ENCODE peak calls at places on chromosomes 2 and 18, in four cellular contexts. U is WTC11, T is retinal pigment epithelial cell, Q is IMR-90. D is an unnamed sample.

GRCh38 chr2:237715459-237715947 is 83.1 kb upstream of the RBM44 start:
- DNase-seq in U (no peak), T (no peak), Q (no peak), D (no peak)

GRCh38 chr2:219169950-219170654 is at the start of gene SLC23A3:
- DNase-seq in T (no peak), Q (no peak), U (no peak), D (no peak)

GRCh38 chr2:241179894-241180293 is 8.6 kb upstream of the ANO7 start:
- DNase-seq in Q (peak; percentile 36), U (no peak), T (no peak), D (no peak)

GRCh38 chr2:241017228-241017940 is 19.0 kb downstream of the SNED1 start:
- DNase-seq in U (no peak), T (no peak), Q (no peak), D (no peak)

GRCh38 chr18:48539406-48540328 is 836 bp downstream of the CTIF start:
- DNase-seq in U (peak; percentile 53), Q (peak; percentile 59), T (no peak), D (peak; percentile 52)

GRCh38 chr18:67766930-67767329 is 250.4 kb upstream of the DSEL start:
- DNase-seq in Q (peak; percentile 99), T (peak; percentile 41), U (no peak), D (no peak)

GRCh38 chr2:13000644-13001375 is 284.1 kb downstream of the TRIB2 start:
- DNase-seq in T (peak; percentile 60), U (no peak), Q (peak; percentile 29), D (no peak)

GRCh38 chr2:171154348-171154747 is 6.3 kb downstream of the TLK1 start:
- DNase-seq in U (no peak), Q (peak; percentile 15), T (no peak), D (no peak)

GRCh38 chr2:18378020-18378653 is 182.3 kb downstream of the RDH14 start:
- DNase-seq in U (peak; percentile 37), T (no peak), Q (peak; percentile 49), D (peak; percentile 49)

GRCh38 chr2:205816268-205816667 is 134.0 kb downstream of the NRP2 start:
- DNase-seq in T (no peak), U (no peak), Q (no peak), D (no peak)

GRCh38 chr2:85430780-85431601 is 12.5 kb downstream of the SH2D6 start:
- DNase-seq in Q (no peak), T (no peak), U (peak; percentile 88), D (peak; percentile 54)

GRCh38 chr2:199988176-199988575 is 32.8 kb downstream of the MAIP1 start:
- DNase-seq in U (no peak), Q (peak; percentile 61), T (no peak), D (no peak)

GRCh38 chr2:45390433-45390832 is 220.6 kb downstream of the SRBD1 start:
- DNase-seq in U (no peak), Q (no peak), T (no peak), D (no peak)

GRCh38 chr2:16242906-16243305 is 302.6 kb downstream of the MYCN start:
- DNase-seq in U (no peak), T (no peak), Q (no peak), D (no peak)

GRCh38 chr2:168534926-168535325 is 78.9 kb downstream of the CERS6 start:
- DNase-seq in Q (no peak), U (no peak), T (peak; percentile 68), D (no peak)

GRCh38 chr2:217902281-217903141 is 100.3 kb downstream of the TNS1 start:
- DNase-seq in Q (peak; percentile 88), U (no peak), T (no peak), D (no peak)

GRCh38 chr2:175597286-175597685 is 404.8 kb downstream of the LNPK start:
- DNase-seq in T (no peak), Q (no peak), U (no peak), D (no peak)

GRCh38 chr18:42072407-42072806 is 117.4 kb downstream of the PIK3C3 start:
- DNase-seq in Q (no peak), U (no peak), T (no peak), D (no peak)

GRCh38 chr2:164079258-164079657 is 343.4 kb upstream of the FIGN start:
- DNase-seq in Q (no peak), U (no peak), T (no peak), D (no peak)

GRCh38 chr2:68415521-68415920 is 50.4 kb downstream of the PLEK start:
- DNase-seq in Q (no peak), U (no peak), T (no peak), D (no peak)

GRCh38 chr2:212957624-212958023 is 193.8 kb downstream of the IKZF2 start:
- DNase-seq in U (no peak), T (no peak), Q (no peak), D (no peak)

GRCh38 chr2:176178271-176178806 is 10.1 kb upstream of the HOXD1 start:
- DNase-seq in T (no peak), Q (no peak), U (no peak), D (no peak)

GRCh38 chr18:11146947-11147345 is 2.4 kb downstream of the PIEZO2 start:
- DNase-seq in U (no peak), T (no peak), Q (no peak), D (no peak)

GRCh38 chr18:78245451-78245850 is 734.2 kb upstream of the SALL3 start:
- DNase-seq in T (no peak), Q (no peak), U (no peak), D (no peak)

GRCh38 chr2:74917702-74918619 is 40.5 kb upstream of the POLE4 start:
- DNase-seq in U (no peak), T (no peak), Q (peak; percentile 96), D (no peak)

GRCh38 chr2:26897807-26898479 is 50.0 kb downstream of the DPYSL5 start:
- DNase-seq in U (no peak), Q (no peak), T (no peak), D (no peak)

DNA sequence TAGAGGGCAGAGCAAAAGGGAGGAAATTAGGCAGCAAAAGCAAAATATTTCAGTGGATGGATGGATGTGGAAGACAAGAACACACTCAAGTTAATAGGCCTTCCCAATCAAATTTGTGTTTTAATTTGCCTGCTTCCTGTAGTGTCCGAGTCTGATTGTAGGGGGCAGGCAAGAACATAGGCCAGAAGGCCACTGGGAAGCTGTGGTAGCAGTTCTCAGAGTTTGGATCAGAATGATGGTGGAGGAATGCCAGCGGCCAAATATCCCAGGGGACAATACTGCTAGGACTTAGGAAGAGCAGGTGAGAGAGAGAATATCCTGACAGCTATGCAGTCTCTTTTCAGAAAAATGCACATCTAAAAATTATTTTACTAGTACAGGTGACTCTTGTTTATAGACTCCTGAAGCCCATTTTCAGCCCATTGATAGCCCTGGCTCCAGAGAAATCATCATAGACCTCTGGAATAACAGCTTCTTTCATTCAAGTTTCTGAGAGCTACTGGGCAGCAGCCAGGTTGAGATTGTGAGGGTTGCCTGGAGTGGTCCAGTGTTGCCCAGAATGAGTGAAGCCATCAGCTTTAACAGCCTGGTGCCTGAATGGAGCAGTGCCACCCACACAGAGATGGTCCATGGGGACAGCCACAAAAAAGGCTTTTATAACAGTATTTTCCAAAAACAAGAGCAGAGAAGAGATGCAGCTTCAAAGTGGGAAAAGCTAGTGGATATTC is 19.1 kb upstream of the SERPINE2 start:
- DNase-seq in Q (no peak), T (no peak), U (no peak), D (no peak)
- TF ChIP-seq CTCF in Q (no peak), T (peak; percentile 37), U (no peak), D (no peak)

DNA sequence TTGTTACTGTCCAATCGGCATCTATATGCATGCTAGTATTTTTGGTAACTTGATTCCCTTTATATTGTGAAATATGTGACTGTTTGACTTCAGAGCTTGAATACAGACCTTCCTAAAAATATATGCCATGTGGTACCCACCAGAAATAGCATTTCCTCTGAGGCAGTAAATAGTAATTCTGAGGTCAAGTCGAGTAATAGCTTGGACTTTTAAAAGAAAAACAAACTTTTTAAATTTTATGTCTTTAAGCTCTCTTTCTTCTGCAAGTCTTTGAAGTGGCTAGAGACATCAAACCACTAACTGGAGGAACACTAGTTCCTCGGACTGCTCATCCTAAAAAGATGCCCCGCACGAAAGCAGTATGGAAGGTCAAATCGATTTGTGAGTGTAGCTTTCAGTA is 396.8 kb upstream of the SLC14A2 start:
- DNase-seq in T (no peak), Q (no peak), U (no peak), D (no peak)
- TF ChIP-seq CTCF in T (no peak), Q (no peak), U (no peak), D (no peak)

DNA sequence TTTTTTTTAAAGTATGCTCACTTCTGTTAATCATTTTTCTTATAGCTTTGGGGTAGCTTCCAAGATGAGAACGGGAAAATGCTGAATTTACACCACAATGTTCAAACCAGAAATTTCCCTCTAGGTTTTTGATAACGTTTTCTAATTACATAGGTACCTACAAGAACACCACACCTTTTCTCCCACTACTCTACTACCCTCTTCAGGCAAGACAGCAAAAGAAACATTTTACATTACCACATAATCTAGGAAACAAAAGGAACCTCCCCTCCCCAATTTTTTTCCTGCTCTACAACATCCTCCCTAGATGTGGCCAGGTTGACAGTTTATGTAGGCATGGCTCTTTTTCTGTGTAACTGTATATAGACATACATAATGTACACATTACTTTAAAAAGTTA is 32.4 kb downstream of the NDUFAF7 start:
- DNase-seq in T (no peak), Q (no peak), U (no peak), D (no peak)
- TF ChIP-seq CTCF in T (no peak), Q (no peak), U (no peak), D (no peak)

DNA sequence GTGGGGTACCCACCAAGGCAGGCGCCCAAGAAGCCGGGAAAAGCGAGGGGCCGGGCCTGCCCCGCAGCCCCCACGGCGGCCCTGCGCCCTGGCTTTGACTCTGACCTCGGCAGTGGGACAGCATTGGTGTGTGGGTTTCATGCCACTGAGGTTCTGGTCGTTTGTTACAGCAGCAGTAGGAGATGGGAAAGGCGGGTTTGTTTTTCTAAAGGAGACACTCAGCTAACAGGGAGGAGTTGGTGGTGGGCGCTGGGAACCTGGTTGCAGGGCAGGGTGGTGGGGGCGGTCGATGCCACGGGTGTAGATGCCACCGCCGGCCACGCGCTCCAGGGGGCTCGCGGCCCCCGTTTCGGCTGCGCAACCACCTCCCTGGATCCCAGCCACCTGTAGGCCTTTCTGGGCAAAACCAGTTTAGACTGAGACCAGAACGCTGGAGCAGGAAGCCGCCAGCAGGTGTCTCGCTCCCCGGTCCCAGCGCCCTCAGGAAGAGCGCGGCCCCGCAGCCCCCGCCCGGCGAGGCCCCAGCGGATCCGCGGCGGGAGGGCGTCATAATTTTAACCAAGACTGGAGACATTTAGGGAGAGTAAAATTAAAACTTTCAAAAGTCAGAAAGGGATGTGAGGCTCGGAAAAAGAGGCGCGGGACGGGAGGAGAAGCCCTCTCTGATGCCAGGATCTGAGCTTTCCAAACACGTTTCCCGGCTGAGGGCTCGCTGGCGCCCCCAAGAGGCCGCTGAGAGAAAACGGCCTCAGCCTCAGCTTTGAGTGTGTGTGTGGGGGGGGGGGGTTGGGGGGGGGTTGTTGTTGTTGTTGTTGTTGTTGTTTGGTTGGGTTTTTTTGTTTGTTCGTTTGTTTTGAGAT is 17.4 kb downstream of the CIDEA start:
- DNase-seq in Q (peak; percentile 74), T (no peak), U (peak; percentile 77), D (peak; percentile 81)
- TF ChIP-seq CTCF in Q (peak; percentile 58), T (peak; percentile 55), U (peak; percentile 68), D (peak; percentile 80)